ENCODE peak calls at places on chromosomes 7 and 10, in seven cellular contexts. Q, E, R, K, H, N and W are unnamed samples.

GRCh38 chr10:79189853-79190435 is 121.2 kb downstream of the ZMIZ1 start:
- DNase-seq in Q (no peak), E (no peak), R (no peak), K (no peak), H (no peak), N (no peak), W (no peak)

GRCh38 chr10:80170026-80170425 is 35.3 kb downstream of the ANXA11 start:
- DNase-seq in Q (no peak), E (no peak), R (no peak), K (no peak), H (no peak), N (no peak), W (no peak)

GRCh38 chr7:101140339-101140699 is 13.4 kb downstream of the SERPINE1 start:
- DNase-seq in Q (no peak), E (no peak), R (no peak), K (no peak), H (no peak), N (no peak), W (no peak)

GRCh38 chr10:73218466-73219191 is 28.4 kb downstream of the DNAJC9 start:
- DNase-seq in Q (no peak), E (no peak), R (no peak), K (no peak), H (no peak), N (no peak), W (no peak)

GRCh38 chr7:19290936-19291335 is 145.7 kb upstream of the FERD3L start:
- DNase-seq in Q (no peak), E (no peak), R (no peak), K (no peak), H (peak), N (no peak), W (no peak)

GRCh38 chr7:391411-391951 is 101.5 kb downstream of the FOXL3 start:
- DNase-seq in Q (no peak), E (no peak), R (no peak), K (no peak), H (no peak), N (no peak), W (no peak)

GRCh38 chr10:31961675-31962074 is 33.0 kb upstream of the ARHGAP12 start:
- DNase-seq in Q (peak), E (no peak), R (peak), K (no peak), H (no peak), N (no peak), W (no peak)

GRCh38 chr10:36677170-36677768 is 448.1 kb upstream of the ANKRD30A start:
- DNase-seq in Q (peak), E (no peak), R (no peak), K (no peak), H (no peak), N (no peak), W (no peak)

GRCh38 chr10:129670124-129670523 is 203.1 kb downstream of the MGMT start:
- DNase-seq in Q (no peak), E (no peak), R (no peak), K (no peak), H (no peak), N (no peak), W (no peak)

GRCh38 chr7:133545613-133546012 is 292.7 kb downstream of the EXOC4 start:
- DNase-seq in Q (no peak), E (no peak), R (no peak), K (no peak), H (no peak), N (no peak), W (no peak)

GRCh38 chr7:48140001-48140681 is 31.1 kb upstream of the ABCA13 start:
- DNase-seq in Q (peak), E (no peak), R (no peak), K (no peak), H (no peak), N (no peak), W (no peak)

GRCh38 chr7:95886501-95887090 is 114.2 kb downstream of the DYNC1I1 start:
- DNase-seq in Q (peak), E (no peak), R (no peak), K (no peak), H (no peak), N (no peak), W (no peak)

GRCh38 chr10:105658696-105659095 is 1017.6 kb downstream of the SORCS3 start:
- DNase-seq in Q (no peak), E (no peak), R (no peak), K (no peak), H (no peak), N (no peak), W (no peak)

GRCh38 chr7:97130417-97131139 is 13.1 kb downstream of the SDHAF3 start:
- DNase-seq in Q (no peak), E (no peak), R (no peak), K (no peak), H (no peak), N (no peak), W (no peak)

GRCh38 chr7:33798671-33799325 is 106.5 kb upstream of the BMPER start:
- DNase-seq in Q (no peak), E (no peak), R (no peak), K (no peak), H (no peak), N (no peak), W (no peak)